ENCODE peak calls at places on chromosomes 3 and 15, in nine cellular contexts. R, Z, P, Q, I, B, E, V and W are unnamed samples.

GRCh38 chr3:10162147-10162546 is 2.6 kb upstream of the IRAK2 start:
- DNase-seq in R (no peak), Z (no peak), P (no peak), Q (no peak), I (no peak), B (no peak), E (no peak), V (no peak), W (no peak)

GRCh38 chr3:134854285-134854684 is 59.2 kb downstream of the EPHB1 start:
- DNase-seq in R (no peak), Z (no peak), P (no peak), Q (no peak), I (no peak), B (no peak), E (peak; percentile 57), V (no peak), W (no peak)

GRCh38 chr3:171028779-171029232 is 2.3 kb upstream of the SLC2A2 start:
- DNase-seq in R (no peak), Z (no peak), P (no peak), Q (peak; percentile 90), I (no peak), B (peak; percentile 81), E (peak; percentile 93), V (no peak), W (no peak)

GRCh38 chr3:155079795-155080546 is at the start of gene MME:
- DNase-seq in R (no peak), Z (no peak), P (no peak), Q (peak; percentile 64), I (peak; percentile 5), B (peak; percentile 63), E (peak; percentile 97), V (no peak), W (no peak)

GRCh38 chr3:126013742-126014141 is 44.8 kb downstream of the ROPN1B start:
- DNase-seq in R (no peak), Z (no peak), P (no peak), Q (peak; percentile 21), I (no peak), B (no peak), E (no peak), V (no peak), W (no peak)

GRCh38 chr15:51623386-51623938 is 891 bp upstream of the DMXL2 start:
- DNase-seq in R (peak; percentile 21), Z (no peak), P (no peak), Q (peak; percentile 14), I (no peak), B (no peak), E (no peak), V (no peak), W (no peak)

GRCh38 chr3:152097120-152097519 is 171.6 kb upstream of the MBNL1 start:
- DNase-seq in R (no peak), Z (no peak), P (no peak), Q (no peak), I (no peak), B (no peak), E (no peak), V (no peak), W (no peak)

GRCh38 chr3:147368561-147369151 is 37.7 kb downstream of the ZIC4 start:
- DNase-seq in R (no peak), Z (no peak), P (no peak), Q (no peak), I (no peak), B (no peak), E (no peak), V (no peak), W (no peak)

GRCh38 chr3:136250862-136251460 is 821 bp downstream of the PCCB start:
- DNase-seq in R (peak; percentile 52), Z (no peak), P (peak; percentile 23), Q (peak; percentile 56), I (peak; percentile 5), B (peak; percentile 64), E (peak; percentile 64), V (no peak), W (no peak)

GRCh38 chr15:40536501-40536900 is 28.3 kb downstream of the CCDC32 start:
- DNase-seq in R (no peak), Z (no peak), P (no peak), Q (no peak), I (no peak), B (peak; percentile 90), E (peak; percentile 88), V (no peak), W (no peak)

GRCh38 chr3:45795882-45796765 is at the start of gene SLC6A20:
- DNase-seq in R (no peak), Z (no peak), P (no peak), Q (no peak), I (no peak), B (no peak), E (peak; percentile 23), V (peak; percentile 8), W (no peak)

GRCh38 chr3:42600958-42601675 is 631 bp downstream of the NKTR start:
- DNase-seq in R (peak; percentile 8), Z (no peak), P (no peak), Q (peak; percentile 52), I (peak; percentile 43), B (peak; percentile 61), E (peak; percentile 75), V (no peak), W (peak; percentile 71)

GRCh38 chr3:196198771-196199753 is 12.1 kb downstream of the ZDHHC19 start:
- DNase-seq in R (no peak), Z (no peak), P (no peak), Q (peak; percentile 15), I (no peak), B (no peak), E (no peak), V (no peak), W (no peak)

GRCh38 chr15:52021128-52021671 is 2.2 kb downstream of the MAPK6 start:
- DNase-seq in R (no peak), Z (no peak), P (peak; percentile 79), Q (peak; percentile 76), I (peak; percentile 63), B (peak; percentile 95), E (peak; percentile 95), V (no peak), W (no peak)